ENCODE peak calls at places on chromosomes 13 and 19, in seven cellular contexts. G is PC-3; M is NCI-H2081 treated with DMSO at 0.1 percent for 48 hours; S is hypothalamus; Y is stimulated activated CD4-positive, alpha-beta T cell treated with anti-CD3 and anti-CD28 coated beads, Interleukin-15, amount 100 ng/mL, for 24 hours; A is activated T-cell treated with anti-CD3 and anti-CD28 coated beads for 1 hour; V is AML-193. C is an unnamed sample.

GRCh38 chr19:11699931-11700794 is 38.6 kb downstream of the ZNF823 start:
- DNase-seq in V (peak), A (no peak), G (peak), S (no peak), Y (no peak), M (no peak), C (peak)

GRCh38 chr19:41844601-41845000 is at the start of gene LYPD4:
- DNase-seq in M (no peak), S (no peak), A (no peak), G (no peak), Y (peak), V (no peak), C (no peak)

GRCh38 chr19:33436360-33437345 is 63.1 kb downstream of the CEBPG start:
- DNase-seq in S (no peak), G (no peak), Y (no peak), M (no peak), V (no peak), A (no peak), C (no peak)

GRCh38 chr19:46755077-46755852 is 9.0 kb upstream of the STRN4 start:
- DNase-seq in M (no peak), G (no peak), A (no peak), Y (no peak), S (no peak), V (no peak), C (no peak)

GRCh38 chr19:15675560-15675959 is 2.7 kb downstream of the CYP4F12 start:
- DNase-seq in A (no peak), S (no peak), Y (no peak), G (no peak), M (no peak), V (no peak), C (no peak)

GRCh38 chr13:73000027-73000674 is 58.7 kb upstream of the KLF5 start:
- DNase-seq in M (no peak), S (no peak), V (peak), A (no peak), Y (peak), G (peak), C (no peak)

GRCh38 chr13:66634384-66634783 is 595.8 kb downstream of the PCDH9 start:
- DNase-seq in A (no peak), M (no peak), G (no peak), V (no peak), S (no peak), Y (no peak), C (no peak)

GRCh38 chr13:50123862-50124535 is 108.8 kb downstream of the KCNRG start:
- DNase-seq in M (peak), G (peak), Y (peak), A (peak), V (peak), S (peak), C (no peak)

GRCh38 chr13:46679369-46680180 is 117.4 kb downstream of the ESD start:
- DNase-seq in S (no peak), M (no peak), G (no peak), V (no peak), Y (peak), A (no peak), C (no peak)

GRCh38 chr13:76764429-76764828 is 121.8 kb downstream of the KCTD12 start:
- DNase-seq in V (no peak), M (no peak), Y (no peak), G (peak), S (no peak), A (no peak), C (no peak)

GRCh38 chr13:113129921-113130750 is 7.5 kb downstream of the F10 start:
- DNase-seq in Y (peak), V (no peak), G (no peak), S (no peak), M (no peak), A (no peak), C (no peak)

GRCh38 chr19:53942001-53942786 is 20.5 kb upstream of the CACNG8 start:
- DNase-seq in Y (peak), V (no peak), G (peak), M (no peak), A (no peak), S (no peak), C (peak)

GRCh38 chr19:2952953-2953481 is 8.2 kb upstream of the ZNF77 start:
- DNase-seq in V (no peak), Y (no peak), M (no peak), S (no peak), A (no peak), G (peak), C (no peak)

GRCh38 chr13:31910633-31911032 is 120.9 kb upstream of the FRY start:
- DNase-seq in G (no peak), Y (no peak), A (no peak), M (no peak), S (no peak), V (no peak), C (no peak)

GRCh38 chr19:45483033-45483432 is 13.8 kb downstream of the RTN2 start:
- DNase-seq in V (no peak), G (no peak), M (no peak), S (no peak), Y (no peak), A (no peak), C (no peak)

GRCh38 chr19:15836345-15836594 is 20.8 kb upstream of the OR10H1 start:
- DNase-seq in V (no peak), A (peak), M (no peak), G (no peak), Y (no peak), S (no peak), C (no peak)

GRCh38 chr19:408441-409005 is 424 bp downstream of the C2CD4C start:
- DNase-seq in V (no peak), Y (no peak), A (no peak), S (no peak), G (no peak), M (no peak), C (no peak)

GRCh38 chr13:102017248-102017647 is 384.6 kb downstream of the FGF14 start:
- DNase-seq in V (no peak), A (no peak), G (no peak), Y (no peak), S (no peak), M (no peak), C (no peak)

GRCh38 chr13:51797664-51798488 is 6.1 kb downstream of the DHRS12 start:
- DNase-seq in G (peak), V (peak), M (peak), A (peak), S (no peak), Y (peak), C (no peak)

GRCh38 chr13:45833663-45834062 is 17.9 kb downstream of the SIAH3 start:
- DNase-seq in M (no peak), A (no peak), V (no peak), G (peak), Y (no peak), S (no peak), C (no peak)

GRCh38 chr19:934865-935422 is 9.1 kb downstream of the ARID3A start:
- DNase-seq in S (peak), Y (no peak), V (no peak), A (no peak), G (peak), M (no peak), C (no peak)

GRCh38 chr19:32269831-32270230 is 75.6 kb upstream of the ZNF507 start:
- DNase-seq in G (no peak), M (no peak), S (no peak), Y (no peak), V (no peak), A (no peak), C (no peak)

GRCh38 chr13:39777527-39778061 is 122.1 kb downstream of the COG6 start:
- DNase-seq in M (no peak), S (no peak), V (peak), A (no peak), Y (peak), G (peak), C (no peak)

GRCh38 chr13:110312669-110313031 is 5.6 kb downstream of the COL4A2 start:
- DNase-seq in V (no peak), G (peak), S (no peak), Y (no peak), A (no peak), M (no peak), C (no peak)

C was measured in neural crest cell.